ENCODE peak calls at places on chromosomes 2 and 18, in seven cellular contexts. Q, N, H, S, R, Z and W are unnamed samples.

GRCh38 chr18:9825571-9826073 is 60.2 kb upstream of the TXNDC2 start:
- DNase-seq in Q (peak), N (peak), H (no peak), S (no peak), R (no peak), Z (no peak), W (peak)

GRCh38 chr2:67880291-67880761 is 182.5 kb downstream of the C1D start:
- DNase-seq in Q (peak), N (peak), H (no peak), S (no peak), R (no peak), Z (no peak), W (no peak)

GRCh38 chr2:216375288-216375687 is 3.0 kb upstream of the MARCHF4 start:
- DNase-seq in Q (no peak), N (no peak), H (no peak), S (no peak), R (no peak), Z (no peak), W (no peak)

GRCh38 chr2:4588606-4589005 is 885.2 kb downstream of the DCDC2C start:
- DNase-seq in Q (no peak), N (no peak), H (no peak), S (no peak), R (no peak), Z (no peak), W (no peak)

GRCh38 chr2:122634261-122634660 is 878.8 kb downstream of the TSN start:
- DNase-seq in Q (peak), N (peak), H (no peak), S (no peak), R (no peak), Z (no peak), W (peak)

GRCh38 chr2:74003494-74004211 is 18.9 kb downstream of the TET3 start:
- DNase-seq in Q (peak), N (peak), H (no peak), S (no peak), R (no peak), Z (no peak), W (peak)

GRCh38 chr2:26530141-26530540 is 52.2 kb upstream of the OTOF start:
- DNase-seq in Q (no peak), N (no peak), H (no peak), S (no peak), R (no peak), Z (no peak), W (no peak)

GRCh38 chr18:79926306-79926705 is 25.1 kb downstream of the SLC66A2 start:
- DNase-seq in Q (no peak), N (no peak), H (no peak), S (no peak), R (no peak), Z (no peak), W (no peak)

GRCh38 chr18:79972720-79973119 is 8.3 kb downstream of the HSBP1L1 start:
- DNase-seq in Q (no peak), N (no peak), H (no peak), S (no peak), R (no peak), Z (no peak), W (no peak)

GRCh38 chr2:127400897-127401756 is 13.4 kb upstream of the MAP3K2 start:
- DNase-seq in Q (peak), N (peak), H (no peak), S (no peak), R (peak), Z (no peak), W (peak)

GRCh38 chr2:43458002-43458628 is 137.7 kb downstream of the THADA start:
- DNase-seq in Q (peak), N (peak), H (no peak), S (no peak), R (no peak), Z (no peak), W (peak)

GRCh38 chr18:74113711-74114110 is 33.9 kb downstream of the FBXO15 start:
- DNase-seq in Q (no peak), N (no peak), H (no peak), S (no peak), R (no peak), Z (no peak), W (peak)

GRCh38 chr2:96769816-96770215 is 9.1 kb downstream of the CNNM4 start:
- DNase-seq in Q (no peak), N (no peak), H (peak), S (no peak), R (no peak), Z (no peak), W (no peak)

GRCh38 chr2:72116081-72116533 is 31.6 kb downstream of the CYP26B1 start:
- DNase-seq in Q (no peak), N (no peak), H (no peak), S (no peak), R (peak), Z (no peak), W (no peak)

GRCh38 chr2:239912171-239912937 is 112.8 kb downstream of the NDUFA10 start:
- DNase-seq in Q (no peak), N (no peak), H (no peak), S (no peak), R (no peak), Z (no peak), W (no peak)

GRCh38 chr2:173588931-173589369 is 234.3 kb downstream of the CDCA7 start:
- DNase-seq in Q (peak), N (peak), H (no peak), S (no peak), R (no peak), Z (no peak), W (no peak)

GRCh38 chr2:69185807-69186206 is 172.8 kb downstream of the ANTXR1 start:
- DNase-seq in Q (peak), N (peak), H (no peak), S (no peak), R (no peak), Z (no peak), W (peak)

GRCh38 chr18:45688113-45688512 is 35.9 kb upstream of the SLC14A1 start:
- DNase-seq in Q (no peak), N (no peak), H (no peak), S (no peak), R (no peak), Z (no peak), W (peak)

GRCh38 chr2:183010112-183010511 is 28.1 kb downstream of the NCKAP1 start:
- DNase-seq in Q (peak), N (peak), H (peak), S (no peak), R (no peak), Z (no peak), W (peak)

GRCh38 chr18:37084912-37085311 is 256.0 kb downstream of the KIAA1328 start:
- DNase-seq in Q (no peak), N (no peak), H (no peak), S (no peak), R (no peak), Z (no peak), W (no peak)

GRCh38 chr2:106184394-106184793 is 9.7 kb downstream of the UXS1 start:
- DNase-seq in Q (no peak), N (no peak), H (no peak), S (no peak), R (no peak), Z (no peak), W (no peak)

GRCh38 chr2:101770672-101771071 is 73.2 kb downstream of the MAP4K4 start:
- DNase-seq in Q (peak), N (peak), H (no peak), S (peak), R (no peak), Z (no peak), W (no peak)

GRCh38 chr2:100248044-100248330 is 74.3 kb downstream of the LONRF2 start:
- DNase-seq in Q (no peak), N (no peak), H (no peak), S (no peak), R (no peak), Z (no peak), W (no peak)

GRCh38 chr2:237309011-237309410 is 105.0 kb downstream of the COL6A3 start:
- DNase-seq in Q (no peak), N (no peak), H (no peak), S (no peak), R (no peak), Z (no peak), W (peak)

GRCh38 chr18:79260510-79260909 is 135.2 kb upstream of the NFATC1 start:
- DNase-seq in Q (no peak), N (no peak), H (no peak), S (no peak), R (no peak), Z (no peak), W (no peak)

GRCh38 chr2:189933911-189934399 is 128.6 kb downstream of the MSTN start:
- DNase-seq in Q (peak), N (peak), H (no peak), S (no peak), R (no peak), Z (no peak), W (peak)

GRCh38 chr18:55732227-55733106 is 144.5 kb upstream of the TCF4 start:
- DNase-seq in Q (peak), N (no peak), H (no peak), S (no peak), R (no peak), Z (no peak), W (peak)

GRCh38 chr2:119694994-119695521 is 16.1 kb downstream of the TMEM177 start:
- DNase-seq in Q (peak), N (peak), H (no peak), S (no peak), R (no peak), Z (no peak), W (peak)

GRCh38 chr18:61414116-61414515 is 80.9 kb downstream of the CDH20 start:
- DNase-seq in Q (no peak), N (no peak), H (no peak), S (no peak), R (no peak), Z (no peak), W (no peak)

DNA sequence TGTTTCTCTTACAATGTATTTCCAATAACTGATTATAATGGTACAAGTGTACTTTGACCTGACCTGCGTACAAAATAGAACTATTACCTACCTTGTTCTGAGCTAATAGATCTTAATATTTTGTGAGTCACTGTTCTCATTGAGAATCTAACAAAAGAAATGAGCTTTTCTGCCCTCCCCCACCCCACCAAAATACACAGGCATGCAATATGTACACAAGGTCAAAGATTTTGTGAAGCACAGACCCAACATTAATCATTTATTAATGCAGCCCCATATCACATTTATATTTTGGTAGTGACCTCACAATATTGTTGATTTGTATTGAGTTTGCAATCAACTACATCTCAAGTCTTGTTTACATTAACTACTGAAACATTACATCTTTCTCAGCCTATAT is 86.5 kb downstream of the CDH20 start:
- DNase-seq in Q (no peak), N (no peak), H (no peak), S (no peak), R (no peak), Z (no peak), W (no peak)
- TF ChIP-seq CTCF in Q (no peak), N (no peak), H (no peak), S (no peak), R (no peak), Z (no peak), W (no peak)

GRCh38 chr2:47569658-47570398 is 166.9 kb downstream of the MSH2 start:
- DNase-seq in Q (peak), N (peak), H (no peak), S (peak), R (peak), Z (no peak), W (no peak)

GRCh38 chr2:47568164-47568861 is 165.4 kb downstream of the MSH2 start:
- DNase-seq in Q (no peak), N (no peak), H (no peak), S (no peak), R (no peak), Z (no peak), W (no peak)

GRCh38 chr2:47566207-47566858 is 163.4 kb downstream of the MSH2 start:
- DNase-seq in Q (no peak), N (no peak), H (no peak), S (no peak), R (no peak), Z (no peak), W (no peak)

DNA sequence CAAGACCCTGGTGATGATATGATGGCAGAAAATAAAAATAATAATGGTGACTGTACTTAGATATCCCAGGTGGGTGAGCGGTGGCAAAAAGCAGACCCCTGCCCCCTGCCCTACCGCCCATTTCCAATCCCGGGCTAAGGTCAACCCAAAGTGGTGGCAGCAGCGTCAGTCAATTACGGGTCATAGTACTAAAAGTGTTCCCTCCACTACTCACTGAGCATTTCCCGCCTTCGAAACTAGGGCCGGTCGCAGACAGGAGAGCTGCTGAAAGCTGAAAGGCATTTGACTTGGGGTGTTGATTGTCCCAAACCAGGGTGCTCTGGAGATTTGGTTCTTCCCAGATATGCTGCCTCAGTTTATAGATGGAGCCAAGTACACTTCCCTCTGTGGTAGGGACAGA is 169.2 kb downstream of the MSH2 start:
- DNase-seq in Q (no peak), N (no peak), H (no peak), S (no peak), R (no peak), Z (no peak), W (no peak)
- H3K4me3 ChIP-seq in Q (no peak), N (no peak), H (no peak), S (no peak), R (no peak), Z (no peak), W (no peak)

GRCh38 chr18:58174285-58174684 is 130.3 kb downstream of the NEDD4L start:
- DNase-seq in Q (no peak), N (no peak), H (no peak), S (no peak), R (no peak), Z (no peak), W (no peak)

GRCh38 chr18:58175122-58175687 is 131.2 kb downstream of the NEDD4L start:
- DNase-seq in Q (no peak), N (no peak), H (no peak), S (peak), R (no peak), Z (no peak), W (no peak)

GRCh38 chr18:58178476-58178875 is 134.4 kb downstream of the NEDD4L start:
- DNase-seq in Q (no peak), N (no peak), H (no peak), S (no peak), R (no peak), Z (no peak), W (no peak)

GRCh38 chr18:58177886-58178470 is 134.0 kb downstream of the NEDD4L start:
- DNase-seq in Q (no peak), N (no peak), H (no peak), S (no peak), R (no peak), Z (no peak), W (no peak)

GRCh38 chr18:58176915-58177717 is 133.1 kb downstream of the NEDD4L start:
- DNase-seq in Q (peak), N (peak), H (no peak), S (no peak), R (no peak), Z (no peak), W (peak)
- TF ChIP-seq CTCF in Q (no peak), N (no peak), H (no peak), S (no peak), R (no peak), Z (no peak), W (no peak)

DNA sequence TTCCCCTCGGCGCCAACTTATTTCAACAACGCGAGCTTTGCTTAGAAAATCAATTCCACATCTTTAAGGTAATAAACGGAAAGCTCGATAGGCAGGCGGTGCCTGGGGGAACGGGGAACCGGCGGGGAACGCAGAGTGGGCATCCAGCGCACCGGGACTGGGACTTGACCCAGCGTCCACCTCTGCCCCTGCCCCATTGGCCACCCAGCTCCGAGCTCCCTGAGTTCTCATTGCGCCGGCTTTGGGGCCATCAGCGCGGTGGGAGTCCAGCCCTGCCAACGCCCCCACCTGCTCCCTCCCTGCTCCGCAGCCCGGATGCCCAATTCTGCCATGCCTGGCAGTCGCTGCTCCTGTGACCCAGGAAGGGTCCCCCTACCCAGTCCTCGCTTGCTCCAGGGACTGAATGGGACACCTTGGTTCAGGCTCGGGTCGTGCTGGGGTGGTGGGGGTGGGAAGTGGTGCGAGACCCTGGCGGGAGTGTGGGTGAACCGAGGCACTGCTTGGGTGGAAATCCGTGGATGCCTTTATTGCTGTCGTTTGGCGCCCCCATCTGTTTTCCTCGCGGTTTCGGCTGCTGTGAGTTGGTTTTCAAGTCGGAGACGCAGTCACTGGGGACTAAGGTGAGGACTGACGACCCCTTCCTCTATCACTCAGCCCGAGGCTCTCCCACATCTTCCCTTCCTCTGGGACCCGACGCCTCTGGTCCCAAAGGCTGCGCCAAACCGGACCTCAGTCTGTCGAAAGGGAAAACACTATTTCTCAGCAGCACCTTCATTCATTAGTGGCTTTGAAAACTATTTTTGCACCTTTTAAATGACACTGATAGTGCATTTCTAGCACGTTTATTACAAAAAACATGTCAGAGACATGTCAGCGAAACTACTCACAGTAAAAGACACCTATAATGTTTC is 2.4 kb upstream of the EVX2 start:
- DNase-seq in Q (peak), N (peak), H (no peak), S (peak), R (peak), Z (no peak), W (no peak)
- H3K4me3 ChIP-seq in Q (no peak), N (no peak), H (no peak), S (no peak), R (no peak), Z (no peak), W (no peak)

GRCh38 chr18:54232485-54233227 is 8.2 kb upstream of the MBD2 start:
- DNase-seq in Q (no peak), N (no peak), H (no peak), S (no peak), R (no peak), Z (no peak), W (no peak)
- TF ChIP-seq CTCF in Q (no peak), N (no peak), H (no peak), S (no peak), R (no peak), Z (no peak), W (no peak)